ENCODE peak calls at places on chromosome 22, in ten cellular contexts. D is T follicular helper cell; U is neural crest cell; K is lower leg skin; F is memory B cell; X is psoas muscle; J is Jurkat, Clone E6-1; E is stimulated activated CD4-positive, alpha-beta T cell treated with anti-CD3 and anti-CD28 coated beads, Interleukin-4, amount 100 ng/mL, for 48 hours; W is CD8-positive, alpha-beta T cell; M is Calu3. Z is an unnamed sample.

GRCh38 chr22:33853200-33854097 is 66.8 kb downstream of the LARGE1 start:
- DNase-seq in D (no peak), U (no peak), K (peak), F (peak), X (peak), J (no peak), E (no peak), W (no peak), M (peak), Z (no peak)

GRCh38 chr22:43706558-43707328 is 105.4 kb downstream of the EFCAB6 start:
- DNase-seq in D (no peak), U (no peak), K (no peak), F (no peak), X (no peak), J (no peak), E (no peak), W (no peak), M (no peak), Z (no peak)

GRCh38 chr22:47291565-47292495 is 529.4 kb downstream of the TBC1D22A start:
- DNase-seq in D (no peak), U (no peak), K (no peak), F (no peak), X (no peak), J (no peak), E (no peak), W (no peak), M (no peak), Z (no peak)

GRCh38 chr22:39301926-39302325 is 17.5 kb downstream of the RPL3 start:
- DNase-seq in D (no peak), U (no peak), K (no peak), F (no peak), X (no peak), J (no peak), E (no peak), W (no peak), M (no peak), Z (no peak)

GRCh38 chr22:45860201-45860600 is 116.8 kb downstream of the WNT7B start:
- DNase-seq in D (no peak), U (no peak), K (no peak), F (no peak), X (no peak), J (no peak), E (no peak), W (no peak), M (no peak), Z (no peak)

GRCh38 chr22:50194037-50194809 is 6.6 kb upstream of the SELENOO start:
- DNase-seq in D (no peak), U (no peak), K (no peak), F (no peak), X (no peak), J (no peak), E (no peak), W (no peak), M (no peak), Z (no peak)

GRCh38 chr22:41968601-41969000 is 642 bp upstream of the SEPTIN3 start:
- DNase-seq in D (no peak), U (no peak), K (no peak), F (no peak), X (no peak), J (no peak), E (no peak), W (no peak), M (no peak), Z (no peak)

GRCh38 chr22:37731804-37732471 is 35.1 kb downstream of the TRIOBP start:
- DNase-seq in D (no peak), U (no peak), K (no peak), F (no peak), X (no peak), J (no peak), E (no peak), W (no peak), M (peak), Z (no peak)

GRCh38 chr22:23200896-23201295 is 20.6 kb downstream of the BCR start:
- DNase-seq in D (no peak), U (no peak), K (no peak), F (no peak), X (no peak), J (no peak), E (no peak), W (no peak), M (no peak), Z (no peak)

GRCh38 chr22:46393791-46394333 is 58.3 kb downstream of the TRMU start:
- DNase-seq in D (no peak), U (no peak), K (no peak), F (no peak), X (no peak), J (peak), E (no peak), W (no peak), M (no peak), Z (no peak)

GRCh38 chr22:29203883-29204282 is 1.8 kb upstream of the EMID1 start:
- DNase-seq in D (no peak), U (no peak), K (no peak), F (no peak), X (no peak), J (peak), E (no peak), W (no peak), M (no peak), Z (no peak)

GRCh38 chr22:43828711-43829447 is 16.8 kb upstream of the EFCAB6 start:
- DNase-seq in D (no peak), U (no peak), K (peak), F (no peak), X (peak), J (no peak), E (no peak), W (no peak), M (no peak), Z (no peak)

GRCh38 chr22:26568207-26568706 is 21.7 kb downstream of the TPST2 start:
- DNase-seq in D (no peak), U (peak), K (peak), F (no peak), X (no peak), J (no peak), E (no peak), W (no peak), M (no peak), Z (no peak)

GRCh38 chr22:43848366-43849171 is 13.7 kb downstream of the SULT4A1 start:
- DNase-seq in D (no peak), U (no peak), K (no peak), F (no peak), X (no peak), J (no peak), E (no peak), W (no peak), M (no peak), Z (no peak)

GRCh38 chr22:50078761-50079160 is 6.5 kb downstream of the MLC1 start:
- DNase-seq in D (no peak), U (no peak), K (no peak), F (no peak), X (no peak), J (no peak), E (no peak), W (no peak), M (no peak), Z (no peak)

GRCh38 chr22:49163258-49163959 is 664.3 kb downstream of the BRD1 start:
- DNase-seq in D (no peak), U (no peak), K (no peak), F (no peak), X (no peak), J (no peak), E (no peak), W (no peak), M (no peak), Z (no peak)

GRCh38 chr22:36893262-36893661 is 20.2 kb upstream of the CSF2RB start:
- DNase-seq in D (no peak), U (no peak), K (no peak), F (no peak), X (no peak), J (no peak), E (no peak), W (no peak), M (no peak), Z (no peak)

GRCh38 chr22:29769723-29770321 is 2.7 kb downstream of the UQCR10 start:
- DNase-seq in D (no peak), U (no peak), K (no peak), F (no peak), X (no peak), J (no peak), E (no peak), W (no peak), M (no peak), Z (no peak)

GRCh38 chr22:36201630-36202312 is at the start of gene APOL4:
- DNase-seq in D (no peak), U (no peak), K (peak), F (no peak), X (peak), J (no peak), E (no peak), W (no peak), M (no peak), Z (no peak)

GRCh38 chr22:33126881-33127280 is 68.7 kb upstream of the SYN3 start:
- DNase-seq in D (no peak), U (no peak), K (no peak), F (no peak), X (no peak), J (no peak), E (no peak), W (no peak), M (no peak), Z (no peak)

GRCh38 chr22:48665286-48666010 is 1162.2 kb downstream of the BRD1 start:
- DNase-seq in D (no peak), U (no peak), K (no peak), F (no peak), X (no peak), J (no peak), E (no peak), W (no peak), M (no peak), Z (no peak)

GRCh38 chr22:17823964-17824363 is 49.7 kb upstream of the BID start:
- DNase-seq in D (no peak), U (no peak), K (no peak), F (no peak), X (no peak), J (no peak), E (no peak), W (no peak), M (no peak), Z (no peak)

GRCh38 chr22:23696326-23696851 is 5.6 kb downstream of the RGL4 start:
- DNase-seq in D (peak), U (no peak), K (no peak), F (peak), X (no peak), J (peak), E (peak), W (peak), M (no peak), Z (peak)

GRCh38 chr22:47030143-47030641 is 267.7 kb downstream of the TBC1D22A start:
- DNase-seq in D (no peak), U (no peak), K (no peak), F (no peak), X (no peak), J (no peak), E (no peak), W (no peak), M (no peak), Z (no peak)

GRCh38 chr22:43066134-43066533 is 23.1 kb downstream of the TTLL1 start:
- DNase-seq in D (no peak), U (no peak), K (no peak), F (no peak), X (no peak), J (no peak), E (no peak), W (no peak), M (no peak), Z (no peak)

GRCh38 chr22:26580240-26580962 is 9.5 kb downstream of the TPST2 start:
- DNase-seq in D (no peak), U (no peak), K (no peak), F (no peak), X (no peak), J (no peak), E (no peak), W (no peak), M (no peak), Z (no peak)

GRCh38 chr22:17997456-17997855 is 26.9 kb downstream of the MICAL3 start:
- DNase-seq in D (no peak), U (no peak), K (no peak), F (no peak), X (no peak), J (no peak), E (no peak), W (no peak), M (no peak), Z (no peak)

GRCh38 chr22:25410849-25411248 is 153.6 kb upstream of the GRK3 start:
- DNase-seq in D (no peak), U (no peak), K (no peak), F (no peak), X (no peak), J (no peak), E (no peak), W (no peak), M (no peak), Z (no peak)

GRCh38 chr22:33474587-33474986 is 416.4 kb upstream of the SYN3 start:
- DNase-seq in D (no peak), U (no peak), K (no peak), F (no peak), X (no peak), J (no peak), E (no peak), W (no peak), M (no peak), Z (no peak)

GRCh38 chr22:49404020-49404419 is 423.7 kb downstream of the BRD1 start:
- DNase-seq in D (no peak), U (no peak), K (no peak), F (no peak), X (no peak), J (no peak), E (no peak), W (no peak), M (no peak), Z (no peak)

GRCh38 chr22:30266445-30267381 is at the start of gene OSM:
- DNase-seq in D (peak), U (no peak), K (no peak), F (peak), X (peak), J (peak), E (peak), W (peak), M (no peak), Z (peak)